ENCODE peak calls at places on chromosomes 11 and 22, in eight cellular contexts. Z is AG09309; V is stimulated activated CD4-positive, alpha-beta T cell treated with anti-CD3 and anti-CD28 coated beads, Interleukin-2, amount 100 ng/mL, for 48 hours; K is erythroblast; R is activated naive CD4-positive, alpha-beta T cell treated with anti-CD3 and anti-CD28 coated beads, Interleukin-2, amount 50 U/mL, for 16 hours; H is stimulated activated CD8-positive, alpha-beta memory T cell treated with anti-CD3 and anti-CD28 coated beads, Interleukin-15, amount 100 ng/mL, for 24 hours; A is body of pancreas; U is heart left ventricle. T is an unnamed sample.
A peak's percentile ranks its signal among the peaks of the same experiment; 100 is the strongest.

GRCh38 chr22:19686946-19687345 is 27.4 kb upstream of the SEPTIN5 start:
- DNase-seq in Z (no peak), V (no peak), K (no peak), R (no peak), H (no peak), A (no peak), U (no peak), T (no peak)

GRCh38 chr11:107827041-107827440 is 31.5 kb downstream of the SLC35F2 start:
- DNase-seq in Z (no peak), V (no peak), K (no peak), R (no peak), H (no peak), A (no peak), U (no peak), T (no peak)

GRCh38 chr11:95863486-95864140 is 60.3 kb downstream of the MTMR2 start:
- DNase-seq in Z (peak; percentile 17), V (no peak), K (no peak), R (no peak), H (no peak), A (no peak), U (no peak), T (no peak)

GRCh38 chr11:2685566-2686359 is 14.0 kb downstream of the KCNQ1OT1 start:
- DNase-seq in Z (no peak), V (no peak), K (no peak), R (no peak), H (no peak), A (peak; percentile 9), U (no peak), T (no peak)

GRCh38 chr22:37366601-37367000 is 60.7 kb downstream of the ELFN2 start:
- DNase-seq in Z (no peak), V (no peak), K (no peak), R (no peak), H (no peak), A (no peak), U (no peak), T (no peak)

GRCh38 chr22:29346659-29347058 is 31.2 kb upstream of the RASL10A start:
- DNase-seq in Z (no peak), V (no peak), K (no peak), R (no peak), H (no peak), A (peak; percentile 54), U (no peak), T (no peak)

GRCh38 chr22:39926175-39927152 is 25.6 kb downstream of the GRAP2 start:
- DNase-seq in Z (no peak), V (no peak), K (no peak), R (no peak), H (no peak), A (no peak), U (no peak), T (no peak)

GRCh38 chr11:70303070-70303469 is 32.6 kb downstream of the PPFIA1 start:
- DNase-seq in Z (peak; percentile 88), V (no peak), K (no peak), R (no peak), H (no peak), A (no peak), U (no peak), T (no peak)

GRCh38 chr22:42770941-42771647 is 50.4 kb upstream of the A4GALT start:
- DNase-seq in Z (no peak), V (no peak), K (no peak), R (no peak), H (no peak), A (no peak), U (no peak), T (no peak)

GRCh38 chr11:65390099-65390941 is 3.9 kb downstream of the FRMD8 start:
- DNase-seq in Z (no peak), V (no peak), K (no peak), R (no peak), H (no peak), A (peak; percentile 40), U (no peak), T (no peak)

GRCh38 chr22:37529652-37530345 is 10.6 kb upstream of the CARD10 start:
- DNase-seq in Z (no peak), V (no peak), K (no peak), R (no peak), H (no peak), A (no peak), U (no peak), T (no peak)

GRCh38 chr11:72037554-72038311 is 39.0 kb downstream of the IL18BP start:
- DNase-seq in Z (no peak), V (no peak), K (no peak), R (no peak), H (no peak), A (no peak), U (no peak), T (no peak)